ENCODE peak calls at places on chromosomes 13 and 19, in four cellular contexts. One of them, this sample, is unnamed.
A peak's percentile ranks its signal among the peaks of the same experiment; 100 is the strongest.

GRCh38 chr13:31996611-31997010 is 35.0 kb upstream of the FRY start:
- DNase-seq in SK-N-SH: no peak
- DNase-seq in HCT116: no peak
- DNase-seq in GM23338: no peak
- DNase-seq in this sample: no peak

GRCh38 chr19:46924874-46925547 is 64.2 kb downstream of the ARHGAP35 start:
- DNase-seq in SK-N-SH: no peak
- DNase-seq in HCT116: no peak
- DNase-seq in GM23338: no peak
- DNase-seq in this sample: no peak

GRCh38 chr13:80342541-80343371 is 1.8 kb upstream of the SPRY2 start:
- DNase-seq in GM23338: peak; percentile 83
- DNase-seq in SK-N-SH: peak; percentile 84
- DNase-seq in HCT116: no peak
- DNase-seq in this sample: peak; percentile 88

GRCh38 chr13:28329395-28330158 is 165.4 kb downstream of the FLT1 start:
- DNase-seq in SK-N-SH: no peak
- DNase-seq in GM23338: no peak
- DNase-seq in HCT116: no peak
- DNase-seq in this sample: no peak

GRCh38 chr13:20901668-20902437 is 693 bp downstream of the XPO4 start:
- DNase-seq in GM23338: peak; percentile 74
- DNase-seq in SK-N-SH: peak; percentile 47
- DNase-seq in HCT116: peak; percentile 15
- DNase-seq in this sample: peak; percentile 38

GRCh38 chr19:2015611-2015950 is at the start of gene BTBD2:
- DNase-seq in HCT116: peak; percentile 86
- DNase-seq in GM23338: peak; percentile 70
- DNase-seq in SK-N-SH: peak; percentile 92
- DNase-seq in this sample: peak; percentile 76

GRCh38 chr13:26480246-26480855 is 77.1 kb upstream of the WASF3 start:
- DNase-seq in SK-N-SH: no peak
- DNase-seq in HCT116: no peak
- DNase-seq in GM23338: no peak
- DNase-seq in this sample: no peak

GRCh38 chr13:112107289-112107688 is 40.3 kb downstream of the SOX1 start:
- DNase-seq in SK-N-SH: no peak
- DNase-seq in HCT116: no peak
- DNase-seq in GM23338: no peak
- DNase-seq in this sample: no peak

GRCh38 chr13:60453490-60453889 is 56.5 kb downstream of the TDRD3 start:
- DNase-seq in GM23338: peak; percentile 50
- DNase-seq in SK-N-SH: no peak
- DNase-seq in HCT116: no peak
- DNase-seq in this sample: no peak

GRCh38 chr19:13492128-13492527 is 14.2 kb downstream of the CACNA1A start:
- DNase-seq in GM23338: peak; percentile 67
- DNase-seq in HCT116: no peak
- DNase-seq in SK-N-SH: no peak
- DNase-seq in this sample: no peak

GRCh38 chr13:41056194-41056593 is 5.1 kb upstream of the WBP4 start:
- DNase-seq in HCT116: no peak
- DNase-seq in GM23338: no peak
- DNase-seq in SK-N-SH: no peak
- DNase-seq in this sample: no peak

GRCh38 chr13:109500146-109500773 is 286.1 kb downstream of the IRS2 start:
- DNase-seq in HCT116: no peak
- DNase-seq in GM23338: peak; percentile 41
- DNase-seq in SK-N-SH: peak; percentile 72
- DNase-seq in this sample: no peak

GRCh38 chr13:41130356-41130755 is 2.2 kb downstream of the KBTBD6 start:
- DNase-seq in HCT116: no peak
- DNase-seq in SK-N-SH: no peak
- DNase-seq in GM23338: no peak
- DNase-seq in this sample: peak; percentile 44

GRCh38 chr19:33904681-33905080 is 108.0 kb downstream of the KCTD15 start:
- DNase-seq in SK-N-SH: peak; percentile 40
- DNase-seq in HCT116: no peak
- DNase-seq in GM23338: peak; percentile 64
- DNase-seq in this sample: no peak

GRCh38 chr19:2503521-2504109 is 27.7 kb downstream of the GADD45B start:
- DNase-seq in HCT116: peak; percentile 88
- DNase-seq in GM23338: no peak
- DNase-seq in SK-N-SH: no peak
- DNase-seq in this sample: no peak

GRCh38 chr19:48391100-48392005 is at the start of gene KDELR1:
- DNase-seq in GM23338: peak; percentile 76
- DNase-seq in HCT116: no peak
- DNase-seq in SK-N-SH: peak; percentile 96
- DNase-seq in this sample: peak; percentile 61

GRCh38 chr13:74575729-74576125 is 441.5 kb upstream of the KLF12 start:
- DNase-seq in HCT116: no peak
- DNase-seq in SK-N-SH: peak; percentile 90
- DNase-seq in GM23338: peak; percentile 86
- DNase-seq in this sample: no peak

GRCh38 chr13:50894504-50894903 is 15.1 kb upstream of the RNASEH2B start:
- DNase-seq in GM23338: no peak
- DNase-seq in HCT116: no peak
- DNase-seq in SK-N-SH: no peak
- DNase-seq in this sample: no peak

GRCh38 chr13:112962911-112963625 is 5.9 kb upstream of the MCF2L start:
- DNase-seq in HCT116: no peak
- DNase-seq in GM23338: no peak
- DNase-seq in SK-N-SH: no peak
- DNase-seq in this sample: no peak

GRCh38 chr13:73702419-73703071 is 431.7 kb downstream of the KLF12 start:
- DNase-seq in SK-N-SH: no peak
- DNase-seq in GM23338: peak; percentile 21
- DNase-seq in HCT116: no peak
- DNase-seq in this sample: no peak

GRCh38 chr13:45040626-45041025 is 51.3 kb downstream of the GPALPP1 start:
- DNase-seq in HCT116: no peak
- DNase-seq in GM23338: no peak
- DNase-seq in SK-N-SH: no peak
- DNase-seq in this sample: no peak

GRCh38 chr19:56314018-56314583 is 538 bp downstream of the ZSCAN5A start:
- DNase-seq in GM23338: peak; percentile 63
- DNase-seq in SK-N-SH: no peak
- DNase-seq in HCT116: no peak
- DNase-seq in this sample: peak; percentile 47

GRCh38 chr19:16527334-16527935 is 14.8 kb downstream of the CHERP start:
- DNase-seq in SK-N-SH: no peak
- DNase-seq in GM23338: no peak
- DNase-seq in HCT116: no peak
- DNase-seq in this sample: no peak

GRCh38 chr19:7098096-7098495 is 28.6 kb downstream of the ZNF557 start:
- DNase-seq in GM23338: no peak
- DNase-seq in SK-N-SH: no peak
- DNase-seq in HCT116: no peak
- DNase-seq in this sample: no peak

GRCh38 chr19:7104783-7105447 is 35.4 kb downstream of the ZNF557 start:
- DNase-seq in SK-N-SH: no peak
- DNase-seq in GM23338: no peak
- DNase-seq in HCT116: no peak
- DNase-seq in this sample: no peak

GRCh38 chr19:7098701-7099596 is 29.4 kb downstream of the ZNF557 start:
- DNase-seq in SK-N-SH: peak; percentile 92
- DNase-seq in GM23338: peak; percentile 97
- DNase-seq in HCT116: peak; percentile 79
- DNase-seq in this sample: peak; percentile 86

GRCh38 chr19:7099597-7099921 is 30.1 kb downstream of the ZNF557 start:
- DNase-seq in GM23338: no peak
- DNase-seq in SK-N-SH: no peak
- DNase-seq in HCT116: no peak
- DNase-seq in this sample: no peak

DNA sequence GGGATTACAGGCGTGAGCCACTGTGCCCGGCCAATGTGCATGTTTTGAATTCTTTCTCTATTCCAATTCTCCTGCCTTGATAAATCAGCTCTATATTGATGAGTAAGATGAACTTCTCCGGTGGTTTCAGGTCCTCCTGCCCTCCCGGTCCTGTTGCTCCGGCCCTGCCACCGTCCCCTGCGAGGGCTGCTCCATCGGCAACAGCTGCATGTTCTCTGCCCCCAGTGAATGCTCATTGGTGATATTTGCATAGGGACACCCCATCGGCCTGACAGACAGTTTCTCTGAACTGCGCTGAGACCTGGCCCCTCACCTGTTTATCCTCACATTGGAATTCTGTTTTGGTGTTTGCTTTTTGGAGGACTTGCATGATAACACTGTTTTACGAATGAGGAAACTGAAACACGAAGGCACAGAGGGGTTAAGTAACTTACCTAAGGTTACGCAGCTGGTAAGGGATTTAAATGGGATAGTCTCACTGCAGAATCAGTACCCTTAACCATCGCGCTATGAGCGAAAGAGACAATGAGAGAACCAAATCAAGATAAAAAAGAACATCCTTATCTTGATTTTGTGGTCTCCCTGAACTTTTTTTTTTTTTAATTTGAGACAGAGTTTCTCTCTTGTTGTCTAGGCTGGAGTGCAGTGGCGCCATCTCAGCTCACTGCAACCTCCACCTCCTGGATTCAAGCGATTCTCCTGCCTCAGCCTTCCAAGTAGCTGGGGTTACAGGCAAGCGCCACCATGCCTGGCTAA is 32.2 kb downstream of the ZNF557 start:
- DNase-seq in HCT116: no peak
- DNase-seq in SK-N-SH: no peak
- DNase-seq in GM23338: no peak
- DNase-seq in this sample: no peak
- TF ChIP-seq REST in HCT116: no peak
- TF ChIP-seq REST in SK-N-SH: no peak
- TF ChIP-seq REST in GM23338: no peak
- TF ChIP-seq REST in this sample: no peak

GRCh38 chr19:10393137-10393536 is 10.2 kb downstream of the CDC37 start:
- DNase-seq in GM23338: no peak
- DNase-seq in SK-N-SH: no peak
- DNase-seq in HCT116: no peak
- DNase-seq in this sample: no peak

GRCh38 chr19:10388957-10389356 is 8.6 kb upstream of the TYK2 start:
- DNase-seq in HCT116: peak; percentile 77
- DNase-seq in SK-N-SH: peak; percentile 76
- DNase-seq in GM23338: peak; percentile 93
- DNase-seq in this sample: peak; percentile 78

GRCh38 chr19:10389863-10390262 is 9.5 kb upstream of the TYK2 start:
- DNase-seq in GM23338: peak; percentile 79
- DNase-seq in SK-N-SH: no peak
- DNase-seq in HCT116: no peak
- DNase-seq in this sample: no peak

GRCh38 chr19:10392120-10392519 is 11.2 kb downstream of the CDC37 start:
- DNase-seq in GM23338: no peak
- DNase-seq in HCT116: no peak
- DNase-seq in SK-N-SH: no peak
- DNase-seq in this sample: no peak

DNA sequence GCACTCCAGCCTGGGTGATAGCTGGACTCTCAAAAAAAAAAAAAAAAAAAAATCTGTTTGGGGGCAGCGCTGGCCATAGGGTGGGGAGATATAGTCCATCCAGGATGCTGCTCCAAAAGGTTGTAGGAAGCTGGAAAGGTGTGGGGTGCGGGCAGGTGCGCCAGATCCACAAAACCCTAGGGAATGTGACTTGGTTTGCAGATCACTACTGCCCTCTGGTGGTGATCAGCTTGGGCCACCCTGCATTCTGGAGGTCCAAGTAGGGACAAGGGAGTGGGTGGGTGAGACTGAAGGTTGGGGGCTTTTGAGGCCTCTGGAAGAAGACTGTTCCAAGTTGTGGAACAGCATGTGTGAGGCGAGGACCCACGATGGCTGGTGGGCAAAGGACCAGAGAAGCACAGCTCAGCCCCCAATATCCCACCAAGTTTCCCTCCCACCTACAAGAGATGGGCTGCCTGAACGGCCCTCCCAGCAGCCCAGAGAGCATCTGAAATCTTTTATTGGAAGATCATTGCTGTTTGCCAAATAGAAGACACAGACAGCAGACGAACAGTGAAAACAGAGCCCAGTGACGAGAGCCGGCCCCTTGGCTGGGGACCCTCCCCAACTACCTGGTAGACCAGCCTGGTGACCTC is 10.4 kb upstream of the TYK2 start:
- DNase-seq in HCT116: peak; percentile 76
- DNase-seq in SK-N-SH: peak; percentile 85
- DNase-seq in GM23338: peak; percentile 92
- DNase-seq in this sample: no peak
- TF ChIP-seq CTCF in HCT116: peak; percentile 94
- TF ChIP-seq CTCF in SK-N-SH: peak; percentile 90
- TF ChIP-seq CTCF in GM23338: peak; percentile 91
- TF ChIP-seq CTCF in this sample: peak; percentile 74

DNA sequence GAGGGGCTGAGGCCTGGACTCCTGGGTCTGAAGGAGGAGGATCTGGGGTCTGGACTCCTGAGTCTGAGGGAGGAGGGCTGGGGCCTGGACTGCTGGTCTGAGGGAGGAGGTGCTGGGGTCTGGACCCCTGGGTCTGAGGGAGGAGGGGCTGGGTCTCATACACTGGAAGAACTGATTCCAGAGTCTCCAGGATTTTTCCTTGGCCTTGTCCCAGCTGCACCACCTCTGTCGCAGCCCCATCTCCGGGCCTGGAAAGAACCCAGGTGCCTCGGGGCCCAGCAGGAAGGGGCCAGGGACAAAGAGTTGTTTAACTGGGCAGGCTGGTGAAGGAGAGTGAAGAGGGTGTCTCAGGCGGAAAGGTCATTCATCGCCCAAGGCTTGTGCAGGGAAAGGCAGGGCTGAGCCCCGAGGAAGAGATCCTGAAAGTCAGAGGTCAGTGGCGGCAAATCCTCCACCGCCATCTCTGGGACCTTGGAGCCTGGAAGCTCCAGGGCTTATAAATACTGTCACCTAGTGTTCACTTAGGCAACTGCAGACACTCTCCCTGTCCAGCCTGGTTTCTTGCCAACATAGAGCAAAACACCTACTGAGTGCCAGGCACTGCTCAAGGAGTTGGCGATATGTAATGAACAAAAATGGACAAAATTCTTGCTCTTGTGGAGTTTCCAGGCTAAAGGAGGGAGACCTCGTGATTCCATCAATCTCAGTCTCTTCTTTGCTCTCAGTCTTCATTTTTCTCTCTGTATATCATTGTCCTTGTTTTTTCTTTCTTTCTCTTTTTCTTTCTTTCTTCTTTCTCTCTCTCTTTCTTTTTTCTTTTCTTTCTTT is 4.4 kb upstream of the KCNN4 start:
- DNase-seq in HCT116: peak; percentile 79
- DNase-seq in GM23338: peak; percentile 92
- DNase-seq in SK-N-SH: peak; percentile 84
- DNase-seq in this sample: peak; percentile 70
- TF ChIP-seq REST in HCT116: no peak
- TF ChIP-seq REST in GM23338: no peak
- TF ChIP-seq REST in SK-N-SH: peak; percentile 59
- TF ChIP-seq REST in this sample: peak; percentile 41

DNA sequence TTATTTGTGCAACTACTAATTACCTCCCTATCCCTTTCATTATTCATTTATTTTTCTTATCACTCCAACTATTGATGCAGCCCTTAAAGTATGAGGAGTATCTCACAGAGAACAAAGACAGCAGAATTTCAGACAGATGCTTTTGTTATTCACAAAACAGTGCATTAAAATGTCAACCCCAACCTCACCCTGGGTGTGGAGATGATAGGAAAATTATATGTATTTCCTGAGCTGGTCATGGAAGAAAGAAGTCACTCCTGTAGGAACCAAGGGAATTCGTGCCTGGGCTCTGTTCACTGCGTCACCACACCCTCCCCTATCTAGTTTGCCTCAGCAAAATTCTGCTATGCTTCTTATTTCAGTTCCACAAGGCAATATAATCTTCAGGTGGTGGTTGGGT is 315.5 kb downstream of the OXGR1 start:
- DNase-seq in SK-N-SH: no peak
- DNase-seq in GM23338: no peak
- DNase-seq in HCT116: no peak
- DNase-seq in this sample: no peak
- TF ChIP-seq CTCF in SK-N-SH: no peak
- TF ChIP-seq CTCF in GM23338: no peak
- TF ChIP-seq CTCF in HCT116: no peak
- TF ChIP-seq CTCF in this sample: no peak

This sample was measured in HL-60.